ENCODE peak calls at places on chromosomes 7 and 10, in four cellular contexts. S, U, C and I are unnamed samples. For H3K4me1, the result is how much of the 10 kb centered on the place peaks cover.

GRCh38 chr7:36078816-36079360 is 74.2 kb upstream of the EEPD1 start:
- DNase-seq in S (no peak), U (no peak), C (no peak), I (no peak)

GRCh38 chr7:107167483-107168232 is 1.1 kb upstream of the HBP1 start:
- DNase-seq in S (peak), U (peak), C (peak), I (no peak)

GRCh38 chr10:47179291-47179647 is 120.7 kb upstream of the GDF10 start:
- DNase-seq in S (no peak), U (no peak), C (no peak), I (no peak)

GRCh38 chr10:75860009-75860408 is 428.6 kb downstream of the LRMDA start:
- DNase-seq in S (no peak), U (no peak), C (no peak), I (no peak)

GRCh38 chr10:96460316-96460715 is 53.4 kb downstream of the TLL2 start:
- DNase-seq in S (no peak), U (no peak), C (no peak), I (no peak)

GRCh38 chr10:46293832-46294640 is 7.2 kb downstream of the ANTXRL start:
- DNase-seq in S (no peak), U (no peak), C (no peak), I (no peak)

GRCh38 chr7:46600340-46600739 is 679.3 kb upstream of the IGFBP3 start:
- DNase-seq in S (no peak), U (peak), C (no peak), I (no peak)

GRCh38 chr7:108448777-108449576 is 7.3 kb downstream of the NRCAM start:
- DNase-seq in S (no peak), U (no peak), C (no peak), I (no peak)

GRCh38 chr10:63723741-63724140 is 202.5 kb downstream of the REEP3 start:
- DNase-seq in S (no peak), U (no peak), C (no peak), I (no peak)

GRCh38 chr7:119472398-119473038 is 800.5 kb upstream of the KCND2 start:
- DNase-seq in S (no peak), U (peak), C (no peak), I (no peak)

GRCh38 chr10:79295593-79295992 is 51.7 kb upstream of the PPIF start:
- DNase-seq in S (peak), U (no peak), C (no peak), I (no peak)

GRCh38 chr10:120607710-120608703 is 151.0 kb downstream of the PLPP4 start:
- DNase-seq in S (peak), U (no peak), C (no peak), I (no peak)

GRCh38 chr10:44198096-44198779 is 186.7 kb downstream of the CXCL12 start:
- DNase-seq in S (no peak), U (no peak), C (no peak), I (no peak)

GRCh38 chr7:232571-233455 is 40.4 kb downstream of the FAM20C start:
- DNase-seq in S (no peak), U (no peak), C (no peak), I (no peak)
- H3K4me1 ChIP-seq in S (under half), U (under half), C (under half), I (under half)

DNA sequence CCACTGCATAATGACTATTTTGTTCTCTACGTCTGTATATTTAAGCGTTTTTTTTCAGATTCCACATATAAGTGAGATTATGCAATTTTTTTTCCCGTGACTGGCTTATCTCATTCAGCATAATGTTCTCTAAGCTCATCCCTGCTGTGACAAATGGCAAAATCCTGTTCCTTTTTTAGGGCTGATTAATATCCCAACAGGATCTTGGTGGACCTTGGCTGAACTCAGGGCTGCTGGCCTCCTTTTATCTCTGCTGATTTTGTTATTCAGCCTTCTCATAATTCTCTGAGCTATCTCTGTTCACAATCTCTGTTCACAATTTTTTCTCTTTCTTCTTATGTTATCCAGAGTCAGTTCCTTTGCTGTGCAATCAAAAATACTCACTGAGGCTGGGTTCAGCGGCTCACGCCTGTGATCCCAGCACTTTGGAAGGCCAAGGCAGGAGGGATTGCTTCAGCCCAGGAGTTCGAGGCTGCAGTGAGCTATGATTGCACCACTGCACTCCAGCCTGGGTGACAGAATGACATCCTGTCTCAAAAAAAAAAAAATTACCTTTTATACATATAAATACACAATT is 1035.9 kb upstream of the AUTS2 start:
- DNase-seq in S (no peak), U (no peak), C (no peak), I (no peak)
- TF ChIP-seq CTCF in S (no peak), U (no peak), C (no peak), I (no peak)

GRCh38 chr7:8254215-8254614 is 7.8 kb downstream of the ICA1 start:
- DNase-seq in S (no peak), U (no peak), C (no peak), I (no peak)
- TF ChIP-seq EZH2 in S (no peak), U (no peak), C (no peak), I (no peak)

GRCh38 chr7:19623676-19624075 is 85.2 kb downstream of the POLR1F start:
- DNase-seq in S (no peak), U (no peak), C (no peak), I (peak)
- H3K4me1 ChIP-seq in S (under half), U (under half), C (under half), I (under half)